ENCODE peak calls at places on chromosomes 7 and 10, in seven cellular contexts. K is cardiac muscle cell; X is upper lobe of right lung; G is fibroblast of lung; A is mammary epithelial cell; N is heart right ventricle; J is CD4-positive, alpha-beta memory T cell. D is an unnamed sample.

GRCh38 chr7:41699532-41699931 is 3.4 kb downstream of the INHBA start:
- DNase-seq in K (peak; percentile 76), X (no peak), G (peak; percentile 56), A (no peak), N (no peak), J (no peak), D (no peak)

GRCh38 chr7:157502701-157503111 is 165.9 kb downstream of the DNAJB6 start:
- DNase-seq in K (no peak), X (peak; percentile 46), G (peak; percentile 11), A (no peak), N (peak; percentile 41), J (peak; percentile 89), D (peak; percentile 58)

GRCh38 chr10:82628373-82628772 is 753.4 kb downstream of the NRG3 start:
- DNase-seq in K (peak; percentile 66), X (no peak), G (no peak), A (no peak), N (peak; percentile 11), J (no peak), D (no peak)

GRCh38 chr7:145216876-145217275 is 381.0 kb upstream of the TPK1 start:
- DNase-seq in K (no peak), X (no peak), G (no peak), A (no peak), N (no peak), J (no peak), D (no peak)

GRCh38 chr7:30914611-30915601 is 3.3 kb downstream of the AQP1 start:
- DNase-seq in K (peak; percentile 81), X (no peak), G (peak; percentile 53), A (peak; percentile 68), N (no peak), J (no peak), D (peak; percentile 82)

GRCh38 chr7:17640730-17641377 is 299.4 kb downstream of the SNX13 start:
- DNase-seq in K (peak; percentile 51), X (no peak), G (peak; percentile 25), A (no peak), N (peak; percentile 41), J (peak; percentile 3), D (no peak)

GRCh38 chr7:91351374-91351773 is 87.1 kb downstream of the FZD1 start:
- DNase-seq in K (no peak), X (no peak), G (peak; percentile 87), A (peak; percentile 24), N (no peak), J (no peak), D (no peak)

GRCh38 chr7:143910473-143911248 is 8.7 kb upstream of the TCAF1 start:
- DNase-seq in K (no peak), X (no peak), G (no peak), A (no peak), N (no peak), J (no peak), D (no peak)

GRCh38 chr10:122279725-122280141 is 8.6 kb downstream of the BTBD16 start:
- DNase-seq in K (peak; percentile 63), X (no peak), G (peak; percentile 21), A (peak; percentile 46), N (peak; percentile 49), J (no peak), D (no peak)

GRCh38 chr7:103445228-103446020 is 583 bp downstream of the SLC26A5 start:
- DNase-seq in K (peak; percentile 10), X (no peak), G (no peak), A (no peak), N (no peak), J (no peak), D (no peak)

GRCh38 chr7:129773871-129774270 is 162.4 kb downstream of the NRF1 start:
- DNase-seq in K (no peak), X (no peak), G (no peak), A (no peak), N (no peak), J (no peak), D (no peak)

GRCh38 chr10:50426485-50426884 is 175.2 kb upstream of the ASAH2 start:
- DNase-seq in K (no peak), X (no peak), G (peak; percentile 10), A (no peak), N (no peak), J (no peak), D (no peak)

GRCh38 chr7:151215396-151215795 is 5.1 kb upstream of the H2BK1 start:
- DNase-seq in K (no peak), X (no peak), G (no peak), A (no peak), N (no peak), J (no peak), D (no peak)

GRCh38 chr7:151211155-151211772 is 976 bp upstream of the H2BK1 start:
- DNase-seq in K (no peak), X (no peak), G (no peak), A (no peak), N (no peak), J (no peak), D (no peak)

GRCh38 chr7:151212626-151213025 is 2.3 kb upstream of the H2BK1 start:
- DNase-seq in K (no peak), X (no peak), G (no peak), A (no peak), N (no peak), J (no peak), D (no peak)

GRCh38 chr7:151210087-151210854 is at the start of gene H2BK1:
- DNase-seq in K (no peak), X (no peak), G (no peak), A (no peak), N (no peak), J (no peak), D (no peak)

GRCh38 chr7:151213826-151214225 is 3.5 kb upstream of the H2BK1 start:
- DNase-seq in K (no peak), X (no peak), G (no peak), A (no peak), N (no peak), J (no peak), D (no peak)
- H3K36me3 ChIP-seq in K (peaks cover 45% of the 10 kb centered on the region), X (peaks cover 63% of the 10 kb centered on the region), G (peaks cover 18% of the 10 kb centered on the region), A (peaks cover 31% of the 10 kb centered on the region), N (peaks cover 70% of the 10 kb centered on the region), J (peaks cover 54% of the 10 kb centered on the region), D (peaks cover 53% of the 10 kb centered on the region)

DNA sequence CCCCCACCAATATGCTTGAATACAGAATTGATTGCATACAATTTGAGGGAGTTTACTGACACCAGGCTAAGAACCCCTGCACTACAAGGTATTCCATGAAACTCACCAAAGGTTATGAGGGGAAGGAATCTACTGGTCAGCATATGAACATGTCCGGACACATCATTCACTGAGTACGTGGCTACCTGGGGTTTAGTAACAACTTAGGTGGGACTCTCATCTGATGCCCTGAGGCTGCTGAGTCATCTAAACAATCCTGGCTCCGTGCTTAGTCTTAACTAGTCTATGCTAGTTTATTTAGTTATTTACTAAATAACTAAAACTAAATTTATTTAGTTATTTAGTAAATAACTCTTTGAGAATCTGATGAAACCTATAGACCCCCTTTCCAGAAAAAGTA is 11.3 kb downstream of the PI4K2A start:
- DNase-seq in K (no peak), X (no peak), G (no peak), A (peak; percentile 98), N (no peak), J (no peak), D (no peak)
- H3K4me1 ChIP-seq in K (no peaks in the 10 kb centered on the region), X (peaks cover 27% of the 10 kb centered on the region), G (peaks cover 14% of the 10 kb centered on the region), A (peaks cover 61% of the 10 kb centered on the region), N (peaks cover 7% of the 10 kb centered on the region), J (peaks cover 13% of the 10 kb centered on the region), D (peaks cover 21% of the 10 kb centered on the region)

DNA sequence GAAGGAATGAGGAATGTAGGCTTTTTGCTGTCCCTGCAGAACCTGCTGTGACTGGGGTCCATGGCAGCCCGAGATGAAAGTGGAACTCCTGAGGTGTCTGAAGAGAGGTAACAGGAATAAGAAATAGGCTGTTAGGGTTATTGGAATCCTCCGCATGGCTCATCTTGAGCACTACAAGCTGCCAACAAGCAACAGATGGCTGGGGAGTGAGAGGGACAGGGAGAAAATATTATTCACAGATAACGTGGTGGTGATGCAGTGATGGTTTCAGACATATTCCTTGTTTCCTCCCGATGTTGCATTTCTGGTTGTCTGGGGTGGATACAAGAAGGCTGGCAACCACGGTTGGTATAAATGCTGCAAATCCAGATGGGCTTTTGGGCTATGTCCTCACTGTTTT is 46.1 kb downstream of the AP3M1 start:
- DNase-seq in K (no peak), X (no peak), G (no peak), A (no peak), N (no peak), J (no peak), D (no peak)
- H3K36me3 ChIP-seq in K (peaks cover 67% of the 10 kb centered on the region), X (peaks cover 94% of the 10 kb centered on the region), G (peaks cover 36% of the 10 kb centered on the region), A (peaks cover 38% of the 10 kb centered on the region), N (peaks cover 100% of the 10 kb centered on the region), J (peaks cover 66% of the 10 kb centered on the region), D (peaks cover 94% of the 10 kb centered on the region)

DNA sequence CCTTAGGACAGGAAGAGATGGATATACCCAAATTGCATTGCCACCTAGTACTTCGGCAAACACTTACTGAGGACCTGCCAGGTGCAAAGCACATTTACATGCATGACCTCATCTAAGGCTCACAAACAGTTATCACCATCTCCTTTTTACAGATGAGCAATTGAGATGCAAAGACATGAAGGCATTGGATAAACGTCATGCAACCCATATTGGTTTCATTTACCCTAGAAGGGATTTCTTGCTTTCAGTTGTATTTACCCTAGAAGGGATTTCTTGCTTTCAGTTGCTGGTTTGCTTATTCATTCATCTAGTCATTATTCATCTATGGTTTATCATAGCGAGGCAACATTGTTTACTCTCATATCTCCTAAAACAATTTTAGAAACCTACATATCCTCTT is 52.2 kb downstream of the STEAP1B start:
- DNase-seq in K (no peak), X (no peak), G (no peak), A (no peak), N (no peak), J (no peak), D (no peak)
- H3K4me1 ChIP-seq in K (no peaks in the 10 kb centered on the region), X (peaks cover 34% of the 10 kb centered on the region), G (no peaks in the 10 kb centered on the region), A (peaks cover 20% of the 10 kb centered on the region), N (peaks cover 45% of the 10 kb centered on the region), J (peaks cover 4% of the 10 kb centered on the region), D (peaks cover 26% of the 10 kb centered on the region)

GRCh38 chr7:151218170-151218569 is 7.9 kb upstream of the H2BK1 start:
- DNase-seq in K (no peak), X (no peak), G (no peak), A (no peak), N (no peak), J (no peak), D (no peak)
- H3K36me3 ChIP-seq in K (peaks cover 69% of the 10 kb centered on the region), X (peaks cover 99% of the 10 kb centered on the region), G (peaks cover 22% of the 10 kb centered on the region), A (peaks cover 43% of the 10 kb centered on the region), N (peaks cover 100% of the 10 kb centered on the region), J (peaks cover 83% of the 10 kb centered on the region), D (peaks cover 90% of the 10 kb centered on the region)

GRCh38 chr7:106504620-106505019 is 156.3 kb downstream of the CCDC71L start:
- DNase-seq in K (no peak), X (no peak), G (peak; percentile 41), A (peak; percentile 32), N (no peak), J (no peak), D (no peak)
- H3K4me1 ChIP-seq in K (no peaks in the 10 kb centered on the region), X (no peaks in the 10 kb centered on the region), G (no peaks in the 10 kb centered on the region), A (peaks cover 4% of the 10 kb centered on the region), N (no peaks in the 10 kb centered on the region), J (no peaks in the 10 kb centered on the region), D (no peaks in the 10 kb centered on the region)

GRCh38 chr10:103429647-103430046 is 22.5 kb downstream of the CALHM2 start:
- DNase-seq in K (no peak), X (no peak), G (no peak), A (no peak), N (no peak), J (peak; percentile 9), D (no peak)
- H3K36me3 ChIP-seq in K (peaks cover 47% of the 10 kb centered on the region), X (peaks cover 72% of the 10 kb centered on the region), G (peaks cover 16% of the 10 kb centered on the region), A (peaks cover 46% of the 10 kb centered on the region), N (peaks cover 98% of the 10 kb centered on the region), J (peaks cover 39% of the 10 kb centered on the region), D (peaks cover 72% of the 10 kb centered on the region)

GRCh38 chr7:134451656-134452055 is 7.2 kb downstream of the AKR1B1 start:
- DNase-seq in K (no peak), X (no peak), G (no peak), A (no peak), N (no peak), J (no peak), D (peak; percentile 54)
- H3K4me1 ChIP-seq in K (no peaks in the 10 kb centered on the region), X (peaks cover 25% of the 10 kb centered on the region), G (peaks cover 37% of the 10 kb centered on the region), A (peaks cover 25% of the 10 kb centered on the region), N (peaks cover 60% of the 10 kb centered on the region), J (peaks cover 18% of the 10 kb centered on the region), D (peaks cover 76% of the 10 kb centered on the region)